ENCODE peak calls at places on chromosome 7, in nine cellular contexts. Z is GDM1; X is stimulated activated CD4-positive, alpha-beta T cell treated with anti-CD3 and anti-CD28 coated beads, Interleukin-4, amount 100 ng/mL, for 48 hours; I is astrocyte; F is chondrocyte; C is DMS153; N is LoVo; W is effector CD8-positive, alpha-beta T cell; L is A549. P is an unnamed sample.

GRCh38 chr7:12423995-12424745 is 20.5 kb upstream of the VWDE start:
- DNase-seq in Z (no peak), X (no peak), I (peak), F (no peak), C (no peak), N (no peak), W (no peak), L (no peak), P (no peak)

GRCh38 chr7:134798155-134798554 is 18.7 kb downstream of the CALD1 start:
- DNase-seq in Z (no peak), X (no peak), I (no peak), F (no peak), C (no peak), N (no peak), W (no peak), L (no peak), P (no peak)

GRCh38 chr7:43834463-43835251 is 34.7 kb downstream of the MRPS24 start:
- DNase-seq in Z (no peak), X (no peak), I (peak), F (no peak), C (no peak), N (peak), W (no peak), L (peak), P (no peak)

GRCh38 chr7:98420966-98421612 is 20.2 kb upstream of the BAIAP2L1 start:
- DNase-seq in Z (peak), X (peak), I (no peak), F (no peak), C (peak), N (peak), W (peak), L (peak), P (peak)

GRCh38 chr7:26782501-26782900 is 81.9 kb downstream of the SKAP2 start:
- DNase-seq in Z (no peak), X (no peak), I (no peak), F (no peak), C (no peak), N (peak), W (no peak), L (no peak), P (no peak)

GRCh38 chr7:106056513-106057203 is 55.5 kb downstream of the SYPL1 start:
- DNase-seq in Z (peak), X (peak), I (peak), F (no peak), C (peak), N (peak), W (peak), L (peak), P (peak)

GRCh38 chr7:100830396-100830795 is 3.1 kb upstream of the EPHB4 start:
- DNase-seq in Z (no peak), X (no peak), I (no peak), F (no peak), C (no peak), N (no peak), W (no peak), L (no peak), P (no peak)

GRCh38 chr7:22980422-22980821 is 33.5 kb downstream of the HYCC1 start:
- DNase-seq in Z (no peak), X (no peak), I (peak), F (no peak), C (no peak), N (no peak), W (no peak), L (no peak), P (no peak)

GRCh38 chr7:26493737-26494423 is 202.2 kb downstream of the SNX10 start:
- DNase-seq in Z (no peak), X (no peak), I (no peak), F (no peak), C (no peak), N (no peak), W (no peak), L (no peak), P (no peak)

GRCh38 chr7:149716007-149716931 is 57.1 kb downstream of the ZNF467 start:
- DNase-seq in Z (no peak), X (no peak), I (peak), F (no peak), C (no peak), N (no peak), W (no peak), L (peak), P (no peak)

GRCh38 chr7:95660023-95660434 is 63.7 kb upstream of the PDK4 start:
- DNase-seq in Z (no peak), X (no peak), I (no peak), F (no peak), C (no peak), N (peak), W (no peak), L (peak), P (no peak)

GRCh38 chr7:148436571-148436970 is 154.0 kb upstream of the C7orf33 start:
- DNase-seq in Z (no peak), X (no peak), I (no peak), F (no peak), C (peak), N (no peak), W (no peak), L (no peak), P (no peak)

GRCh38 chr7:158106272-158106671 is 481.4 kb downstream of the PTPRN2 start:
- DNase-seq in Z (no peak), X (no peak), I (no peak), F (no peak), C (no peak), N (no peak), W (no peak), L (no peak), P (no peak)

GRCh38 chr7:154242709-154243108 is 190.5 kb downstream of the DPP6 start:
- DNase-seq in Z (no peak), X (no peak), I (no peak), F (no peak), C (no peak), N (no peak), W (no peak), L (no peak), P (no peak)

GRCh38 chr7:36201122-36201723 is 48.2 kb downstream of the EEPD1 start:
- DNase-seq in Z (no peak), X (no peak), I (no peak), F (no peak), C (no peak), N (no peak), W (no peak), L (no peak), P (no peak)

GRCh38 chr7:50655020-50655419 is 89.8 kb upstream of the DDC start:
- DNase-seq in Z (no peak), X (no peak), I (no peak), F (no peak), C (no peak), N (no peak), W (no peak), L (no peak), P (no peak)

GRCh38 chr7:77441046-77441445 is 24.9 kb upstream of the GSAP start:
- DNase-seq in Z (no peak), X (no peak), I (no peak), F (no peak), C (no peak), N (no peak), W (no peak), L (no peak), P (no peak)

GRCh38 chr7:54541941-54542618 is at the start of gene VSTM2A:
- DNase-seq in Z (no peak), X (no peak), I (no peak), F (no peak), C (peak), N (no peak), W (no peak), L (no peak), P (no peak)

GRCh38 chr7:107661081-107661864 is 645 bp downstream of the SLC26A4 start:
- DNase-seq in Z (no peak), X (peak), I (peak), F (peak), C (peak), N (peak), W (no peak), L (peak), P (peak)

GRCh38 chr7:157758468-157759245 is 421.9 kb downstream of the DNAJB6 start:
- DNase-seq in Z (no peak), X (no peak), I (no peak), F (peak), C (no peak), N (no peak), W (no peak), L (no peak), P (no peak)

GRCh38 chr7:103637080-103637479 is 191.1 kb upstream of the SLC26A5 start:
- DNase-seq in Z (no peak), X (no peak), I (peak), F (no peak), C (no peak), N (no peak), W (no peak), L (peak), P (no peak)

GRCh38 chr7:4519819-4520520 is 162.1 kb upstream of the FOXK1 start:
- DNase-seq in Z (no peak), X (no peak), I (no peak), F (no peak), C (no peak), N (no peak), W (no peak), L (no peak), P (no peak)

GRCh38 chr7:44104880-44105771 is 981 bp downstream of the AEBP1 start:
- DNase-seq in Z (no peak), X (no peak), I (peak), F (peak), C (no peak), N (no peak), W (no peak), L (no peak), P (no peak)

GRCh38 chr7:134024729-134025128 is 102.4 kb upstream of the LRGUK start:
- DNase-seq in Z (no peak), X (no peak), I (peak), F (no peak), C (no peak), N (no peak), W (no peak), L (no peak), P (no peak)

GRCh38 chr7:41425926-41426325 is 277.0 kb downstream of the INHBA start:
- DNase-seq in Z (no peak), X (no peak), I (peak), F (no peak), C (no peak), N (no peak), W (no peak), L (no peak), P (no peak)

GRCh38 chr7:106217089-106217542 is 67.7 kb downstream of the NAMPT start:
- DNase-seq in Z (no peak), X (no peak), I (peak), F (no peak), C (peak), N (peak), W (no peak), L (peak), P (no peak)

P was measured in GM12891.